ENCODE peak calls at places on chromosomes 2 and 18, in four cellular contexts. M is H1, T is right atrium auricular region, E is IMR-90. S is an unnamed sample.

GRCh38 chr2:19682493-19682892 is 219.3 kb downstream of the TTC32 start:
- DNase-seq in T (no peak), E (peak; percentile 31), M (no peak), S (no peak)

GRCh38 chr18:44816028-44816427 is 135.3 kb downstream of the SETBP1 start:
- DNase-seq in M (peak; percentile 46), E (no peak), T (no peak), S (no peak)

GRCh38 chr2:133393881-133394280 is 174.4 kb downstream of the NCKAP5 start:
- DNase-seq in M (no peak), T (no peak), E (no peak), S (no peak)

GRCh38 chr18:11246883-11247282 is 97.5 kb upstream of the PIEZO2 start:
- DNase-seq in E (no peak), M (no peak), T (no peak), S (no peak)

GRCh38 chr2:85797959-85798358 is 44.2 kb downstream of the ATOH8 start:
- DNase-seq in E (peak; percentile 49), M (no peak), T (no peak), S (no peak)

GRCh38 chr2:64905338-64906024 is 83.7 kb upstream of the SLC1A4 start:
- DNase-seq in E (no peak), T (no peak), M (no peak), S (no peak)

GRCh38 chr2:98910349-98911125 is 25.5 kb downstream of the CRACDL start:
- DNase-seq in E (no peak), T (peak; percentile 13), M (peak; percentile 35), S (no peak)

GRCh38 chr2:66433945-66434678 is 813 bp upstream of the MEIS1 start:
- DNase-seq in E (peak; percentile 76), T (no peak), M (peak; percentile 78), S (no peak)

GRCh38 chr2:11481789-11482472 is 16.0 kb upstream of the E2F6 start:
- DNase-seq in E (no peak), M (peak; percentile 68), T (no peak), S (no peak)

GRCh38 chr2:28821295-28821958 is 10.8 kb downstream of the SPDYA start:
- DNase-seq in T (no peak), M (peak; percentile 80), E (peak; percentile 65), S (peak; percentile 17)

GRCh38 chr18:79872852-79873444 is 75.2 kb downstream of the KCNG2 start:
- DNase-seq in M (no peak), T (peak; percentile 47), E (no peak), S (no peak)

GRCh38 chr2:220779918-220780317 is 792.2 kb downstream of the EPHA4 start:
- DNase-seq in E (peak; percentile 92), T (no peak), M (no peak), S (no peak)

GRCh38 chr18:44783371-44783770 is 102.7 kb downstream of the SETBP1 start:
- DNase-seq in M (no peak), E (no peak), T (no peak), S (no peak)

GRCh38 chr18:11379660-11380059 is 229.7 kb upstream of the SLC35G4 start:
- DNase-seq in T (no peak), E (no peak), M (no peak), S (no peak)

GRCh38 chr2:190938761-190939335 is 58.2 kb downstream of the GLS start:
- DNase-seq in T (no peak), M (no peak), E (peak; percentile 47), S (no peak)

GRCh38 chr2:160266078-160266551 is 66.0 kb upstream of the ITGB6 start:
- DNase-seq in E (no peak), M (no peak), T (no peak), S (no peak)

GRCh38 chr2:1728821-1729220 is 15.5 kb downstream of the PXDN start:
- DNase-seq in T (peak; percentile 59), M (peak; percentile 68), E (peak; percentile 62), S (no peak)

GRCh38 chr2:88048541-88048940 is 7.0 kb downstream of the KRCC1 start:
- DNase-seq in M (no peak), T (no peak), E (no peak), S (no peak)

GRCh38 chr2:174356347-174356746 is 21.6 kb downstream of the SP9 start:
- DNase-seq in T (no peak), M (no peak), E (no peak), S (no peak)

GRCh38 chr2:95333888-95334338 is 36.8 kb downstream of the KCNIP3 start:
- DNase-seq in E (peak; percentile 97), T (no peak), M (no peak), S (no peak)

GRCh38 chr2:148273158-148273691 is 252.3 kb downstream of the MBD5 start:
- DNase-seq in T (no peak), E (peak; percentile 53), M (no peak), S (no peak)

GRCh38 chr2:216991563-216991962 is 131.7 kb upstream of the TNP1 start:
- DNase-seq in M (no peak), T (no peak), E (peak; percentile 25), S (no peak)

GRCh38 chr2:239942871-239943311 is 82.3 kb downstream of the NDUFA10 start:
- DNase-seq in M (no peak), E (no peak), T (no peak), S (no peak)

GRCh38 chr2:95337829-95338228 is 40.7 kb downstream of the KCNIP3 start:
- DNase-seq in M (no peak), T (no peak), E (no peak), S (no peak)

GRCh38 chr2:12935226-12935625 is 218.5 kb downstream of the TRIB2 start:
- DNase-seq in T (no peak), E (no peak), M (no peak), S (no peak)

DNA sequence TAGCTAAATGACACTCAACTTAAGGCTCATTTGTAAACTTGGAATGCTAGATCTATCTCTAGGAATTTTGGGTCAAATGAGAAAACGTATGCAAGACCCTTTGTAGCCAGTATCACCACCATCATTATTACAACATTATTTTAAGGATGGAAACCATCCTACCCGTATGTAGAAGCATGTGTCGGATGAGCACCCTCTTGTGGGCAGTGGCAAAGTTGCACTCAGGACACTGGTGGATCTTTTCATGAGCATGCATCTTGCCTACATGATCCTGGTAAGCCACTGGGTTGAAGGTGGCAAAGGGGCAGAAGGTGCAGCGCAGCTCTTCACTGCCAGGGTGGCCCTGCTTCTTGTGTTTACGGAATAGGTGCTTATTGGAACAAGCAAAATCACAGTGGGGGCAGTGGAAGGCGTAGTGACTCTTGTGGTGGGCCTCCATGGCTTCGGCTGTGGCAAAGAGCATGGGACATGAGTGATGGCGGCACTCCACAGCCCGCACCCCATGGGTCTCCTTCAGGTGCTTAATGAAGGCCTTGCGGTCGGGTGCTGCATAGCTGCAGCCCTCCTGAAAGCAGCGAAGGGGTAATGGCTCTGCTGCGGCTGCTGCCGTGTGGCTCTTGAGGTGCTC is 10.8 kb downstream of the ZNF142 start:
- DNase-seq in T (no peak), M (peak; percentile 71), E (peak; percentile 70), S (peak; percentile 36)
- TF ChIP-seq CTCF in T (peak; percentile 79), M (peak; percentile 73), E (peak; percentile 83), S (no peak)

GRCh38 chr2:105125428-105125827 is 87.6 kb downstream of the MRPS9 start:
- DNase-seq in M (peak; percentile 61), T (no peak), E (no peak), S (no peak)
- TF ChIP-seq CTCF in M (peak; percentile 59), T (no peak), E (no peak), S (no peak)

GRCh38 chr2:172806426-172807008 is 70.9 kb downstream of the RAPGEF4 start:
- DNase-seq in M (no peak), T (no peak), E (peak; percentile 68), S (no peak)
- TF ChIP-seq CTCF in M (peak; percentile 67), T (peak; percentile 78), E (peak; percentile 92), S (no peak)

GRCh38 chr2:2922156-2922555 is 455.5 kb downstream of the EIPR1 start:
- DNase-seq in M (no peak), T (no peak), E (no peak), S (no peak)
- TF ChIP-seq CTCF in M (no peak), T (no peak), E (no peak), S (no peak)

GRCh38 chr2:58594175-58594574 is 353.1 kb upstream of the FANCL start:
- DNase-seq in E (no peak), T (no peak), M (no peak), S (no peak)
- TF ChIP-seq CTCF in E (no peak), T (no peak), M (peak; percentile 30), S (no peak)

GRCh38 chr2:234406085-234406484 is 90.8 kb downstream of the ARL4C start:
- DNase-seq in M (no peak), E (no peak), T (no peak), S (no peak)
- TF ChIP-seq CTCF in M (no peak), E (no peak), T (no peak), S (no peak)

GRCh38 chr2:47015206-47015605 is 99.6 kb upstream of the MCFD2 start:
- DNase-seq in T (no peak), M (no peak), E (no peak), S (no peak)
- TF ChIP-seq CTCF in T (no peak), M (no peak), E (peak; percentile 27), S (no peak)